ENCODE peak calls at places on chromosomes 7 and 10, in six cellular contexts. One of them, this sample, is unnamed.

GRCh38 chr7:149414745-149415390 is 46.0 kb downstream of the ZNF777 start:
- DNase-seq in tibial artery: peak
- DNase-seq in posterior cingulate gyrus: peak
- DNase-seq in EL: peak
- DNase-seq in lower lobe of right lung: no peak
- DNase-seq in effector memory CD4-positive, alpha-beta T cell: peak
- DNase-seq in this sample: peak

GRCh38 chr10:43419997-43420368 is 11.0 kb upstream of the HNRNPF start:
- DNase-seq in tibial artery: no peak
- DNase-seq in effector memory CD4-positive, alpha-beta T cell: no peak
- DNase-seq in posterior cingulate gyrus: no peak
- DNase-seq in lower lobe of right lung: no peak
- DNase-seq in EL: no peak
- DNase-seq in this sample: no peak

GRCh38 chr10:24849537-24850299 is 102.7 kb downstream of the PRTFDC1 start:
- DNase-seq in effector memory CD4-positive, alpha-beta T cell: no peak
- DNase-seq in EL: no peak
- DNase-seq in posterior cingulate gyrus: no peak
- DNase-seq in tibial artery: no peak
- DNase-seq in lower lobe of right lung: no peak
- DNase-seq in this sample: peak

GRCh38 chr10:62053860-62054259 is 152.4 kb downstream of the ARID5B start:
- DNase-seq in EL: no peak
- DNase-seq in effector memory CD4-positive, alpha-beta T cell: no peak
- DNase-seq in posterior cingulate gyrus: no peak
- DNase-seq in tibial artery: no peak
- DNase-seq in lower lobe of right lung: no peak
- DNase-seq in this sample: no peak

GRCh38 chr7:44769381-44770209 is 20.9 kb downstream of the ZMIZ2 start:
- DNase-seq in posterior cingulate gyrus: no peak
- DNase-seq in effector memory CD4-positive, alpha-beta T cell: no peak
- DNase-seq in lower lobe of right lung: no peak
- DNase-seq in tibial artery: no peak
- DNase-seq in EL: peak
- DNase-seq in this sample: peak

GRCh38 chr10:20457656-20458055 is 439.5 kb downstream of the NEBL start:
- DNase-seq in effector memory CD4-positive, alpha-beta T cell: no peak
- DNase-seq in EL: no peak
- DNase-seq in posterior cingulate gyrus: no peak
- DNase-seq in tibial artery: no peak
- DNase-seq in lower lobe of right lung: no peak
- DNase-seq in this sample: no peak

GRCh38 chr7:114160925-114161324 is 242.1 kb upstream of the PPP1R3A start:
- DNase-seq in tibial artery: no peak
- DNase-seq in effector memory CD4-positive, alpha-beta T cell: no peak
- DNase-seq in EL: no peak
- DNase-seq in lower lobe of right lung: no peak
- DNase-seq in posterior cingulate gyrus: no peak
- DNase-seq in this sample: no peak

GRCh38 chr10:121468726-121469125 is 129.5 kb downstream of the FGFR2 start:
- DNase-seq in lower lobe of right lung: no peak
- DNase-seq in effector memory CD4-positive, alpha-beta T cell: no peak
- DNase-seq in posterior cingulate gyrus: no peak
- DNase-seq in tibial artery: no peak
- DNase-seq in EL: no peak
- DNase-seq in this sample: no peak

GRCh38 chr7:116502201-116503096 is 2.9 kb downstream of the CAV2 start:
- DNase-seq in lower lobe of right lung: no peak
- DNase-seq in effector memory CD4-positive, alpha-beta T cell: no peak
- DNase-seq in tibial artery: no peak
- DNase-seq in EL: no peak
- DNase-seq in posterior cingulate gyrus: no peak
- DNase-seq in this sample: no peak

GRCh38 chr10:98332623-98333269 is 64.8 kb upstream of the LOXL4 start:
- DNase-seq in tibial artery: no peak
- DNase-seq in effector memory CD4-positive, alpha-beta T cell: no peak
- DNase-seq in posterior cingulate gyrus: no peak
- DNase-seq in lower lobe of right lung: no peak
- DNase-seq in EL: no peak
- DNase-seq in this sample: no peak

GRCh38 chr10:95467162-95467599 is 94.0 kb downstream of the SORBS1 start:
- DNase-seq in effector memory CD4-positive, alpha-beta T cell: no peak
- DNase-seq in posterior cingulate gyrus: no peak
- DNase-seq in lower lobe of right lung: peak
- DNase-seq in EL: peak
- DNase-seq in tibial artery: peak
- DNase-seq in this sample: no peak

GRCh38 chr7:73443543-73444255 is 10.1 kb downstream of the FZD9 start:
- DNase-seq in lower lobe of right lung: no peak
- DNase-seq in EL: no peak
- DNase-seq in tibial artery: no peak
- DNase-seq in posterior cingulate gyrus: no peak
- DNase-seq in effector memory CD4-positive, alpha-beta T cell: no peak
- DNase-seq in this sample: no peak

GRCh38 chr7:29552392-29552791 is 11.2 kb upstream of the PRR15 start:
- DNase-seq in EL: no peak
- DNase-seq in tibial artery: no peak
- DNase-seq in effector memory CD4-positive, alpha-beta T cell: no peak
- DNase-seq in posterior cingulate gyrus: no peak
- DNase-seq in lower lobe of right lung: no peak
- DNase-seq in this sample: no peak

GRCh38 chr7:28435732-28436378 is 23.5 kb downstream of the CREB5 start:
- DNase-seq in effector memory CD4-positive, alpha-beta T cell: no peak
- DNase-seq in EL: no peak
- DNase-seq in tibial artery: no peak
- DNase-seq in lower lobe of right lung: no peak
- DNase-seq in posterior cingulate gyrus: no peak
- DNase-seq in this sample: peak

GRCh38 chr10:48895198-48895720 is 44.4 kb downstream of the LRRC18 start:
- DNase-seq in EL: no peak
- DNase-seq in lower lobe of right lung: no peak
- DNase-seq in tibial artery: no peak
- DNase-seq in effector memory CD4-positive, alpha-beta T cell: no peak
- DNase-seq in posterior cingulate gyrus: no peak
- DNase-seq in this sample: no peak

GRCh38 chr7:80681272-80681885 is 42.9 kb downstream of the CD36 start:
- DNase-seq in EL: peak
- DNase-seq in effector memory CD4-positive, alpha-beta T cell: no peak
- DNase-seq in posterior cingulate gyrus: no peak
- DNase-seq in tibial artery: no peak
- DNase-seq in lower lobe of right lung: no peak
- DNase-seq in this sample: no peak

GRCh38 chr7:130965515-130965914 is 231.5 kb upstream of the KLF14 start:
- DNase-seq in posterior cingulate gyrus: no peak
- DNase-seq in effector memory CD4-positive, alpha-beta T cell: no peak
- DNase-seq in tibial artery: no peak
- DNase-seq in lower lobe of right lung: no peak
- DNase-seq in EL: no peak
- DNase-seq in this sample: no peak

GRCh38 chr10:47150581-47150980 is 149.4 kb upstream of the GDF10 start:
- DNase-seq in tibial artery: no peak
- DNase-seq in EL: no peak
- DNase-seq in effector memory CD4-positive, alpha-beta T cell: no peak
- DNase-seq in lower lobe of right lung: no peak
- DNase-seq in posterior cingulate gyrus: no peak
- DNase-seq in this sample: no peak

GRCh38 chr7:129746857-129747529 is 135.5 kb downstream of the NRF1 start:
- DNase-seq in effector memory CD4-positive, alpha-beta T cell: no peak
- DNase-seq in EL: no peak
- DNase-seq in tibial artery: no peak
- DNase-seq in lower lobe of right lung: no peak
- DNase-seq in posterior cingulate gyrus: no peak
- DNase-seq in this sample: no peak

GRCh38 chr10:5944389-5945202 is 32.7 kb downstream of the IL15RA start:
- DNase-seq in posterior cingulate gyrus: peak
- DNase-seq in lower lobe of right lung: peak
- DNase-seq in EL: peak
- DNase-seq in effector memory CD4-positive, alpha-beta T cell: no peak
- DNase-seq in tibial artery: peak
- DNase-seq in this sample: peak

GRCh38 chr10:100124097-100124496 is 42.4 kb upstream of the CPN1 start:
- DNase-seq in posterior cingulate gyrus: no peak
- DNase-seq in lower lobe of right lung: no peak
- DNase-seq in EL: no peak
- DNase-seq in effector memory CD4-positive, alpha-beta T cell: no peak
- DNase-seq in tibial artery: no peak
- DNase-seq in this sample: no peak

GRCh38 chr7:17304926-17305325 is 6.5 kb downstream of the AHR start:
- DNase-seq in EL: peak
- DNase-seq in posterior cingulate gyrus: no peak
- DNase-seq in tibial artery: no peak
- DNase-seq in lower lobe of right lung: no peak
- DNase-seq in effector memory CD4-positive, alpha-beta T cell: no peak
- DNase-seq in this sample: peak

GRCh38 chr10:83605783-83606182 is 533.5 kb upstream of the GHITM start:
- DNase-seq in EL: no peak
- DNase-seq in posterior cingulate gyrus: no peak
- DNase-seq in effector memory CD4-positive, alpha-beta T cell: no peak
- DNase-seq in tibial artery: no peak
- DNase-seq in lower lobe of right lung: no peak
- DNase-seq in this sample: no peak

GRCh38 chr7:4694653-4695335 is 12.7 kb downstream of the FOXK1 start:
- DNase-seq in effector memory CD4-positive, alpha-beta T cell: no peak
- DNase-seq in tibial artery: peak
- DNase-seq in lower lobe of right lung: no peak
- DNase-seq in posterior cingulate gyrus: no peak
- DNase-seq in EL: peak
- DNase-seq in this sample: peak

GRCh38 chr7:98802088-98802780 is 67.6 kb downstream of the TMEM130 start:
- DNase-seq in EL: peak
- DNase-seq in effector memory CD4-positive, alpha-beta T cell: no peak
- DNase-seq in tibial artery: peak
- DNase-seq in posterior cingulate gyrus: no peak
- DNase-seq in lower lobe of right lung: no peak
- DNase-seq in this sample: peak

GRCh38 chr7:108455524-108455832 is 758 bp downstream of the NRCAM start:
- DNase-seq in lower lobe of right lung: no peak
- DNase-seq in tibial artery: no peak
- DNase-seq in EL: no peak
- DNase-seq in effector memory CD4-positive, alpha-beta T cell: no peak
- DNase-seq in posterior cingulate gyrus: no peak
- DNase-seq in this sample: no peak

GRCh38 chr10:8829592-8829991 is 775.1 kb downstream of the GATA3 start:
- DNase-seq in effector memory CD4-positive, alpha-beta T cell: no peak
- DNase-seq in tibial artery: no peak
- DNase-seq in posterior cingulate gyrus: no peak
- DNase-seq in lower lobe of right lung: no peak
- DNase-seq in EL: no peak
- DNase-seq in this sample: peak

GRCh38 chr7:106425017-106425719 is 140.4 kb upstream of the NAMPT start:
- DNase-seq in EL: peak
- DNase-seq in posterior cingulate gyrus: no peak
- DNase-seq in effector memory CD4-positive, alpha-beta T cell: no peak
- DNase-seq in tibial artery: peak
- DNase-seq in lower lobe of right lung: peak
- DNase-seq in this sample: peak

GRCh38 chr10:68938117-68938516 is 17.9 kb upstream of the DDX21 start:
- DNase-seq in tibial artery: no peak
- DNase-seq in lower lobe of right lung: no peak
- DNase-seq in posterior cingulate gyrus: no peak
- DNase-seq in EL: no peak
- DNase-seq in effector memory CD4-positive, alpha-beta T cell: no peak
- DNase-seq in this sample: no peak

GRCh38 chr10:97069026-97069425 is 116.7 kb downstream of the SLIT1 start:
- DNase-seq in EL: no peak
- DNase-seq in tibial artery: no peak
- DNase-seq in effector memory CD4-positive, alpha-beta T cell: no peak
- DNase-seq in lower lobe of right lung: no peak
- DNase-seq in posterior cingulate gyrus: peak
- DNase-seq in this sample: no peak

GRCh38 chr10:29968556-29968955 is 90.8 kb downstream of the JCAD start:
- DNase-seq in EL: no peak
- DNase-seq in lower lobe of right lung: no peak
- DNase-seq in posterior cingulate gyrus: no peak
- DNase-seq in tibial artery: no peak
- DNase-seq in effector memory CD4-positive, alpha-beta T cell: no peak
- DNase-seq in this sample: no peak

GRCh38 chr7:2968176-2968575 is 75.5 kb downstream of the CARD11 start:
- DNase-seq in lower lobe of right lung: no peak
- DNase-seq in posterior cingulate gyrus: no peak
- DNase-seq in effector memory CD4-positive, alpha-beta T cell: no peak
- DNase-seq in EL: no peak
- DNase-seq in tibial artery: peak
- DNase-seq in this sample: no peak

GRCh38 chr10:78865518-78865835 is 203.3 kb upstream of the ZMIZ1 start:
- DNase-seq in effector memory CD4-positive, alpha-beta T cell: no peak
- DNase-seq in tibial artery: no peak
- DNase-seq in lower lobe of right lung: no peak
- DNase-seq in posterior cingulate gyrus: no peak
- DNase-seq in EL: no peak
- DNase-seq in this sample: peak

GRCh38 chr7:141073173-141073640 is 657 bp upstream of the TMEM178B start:
- DNase-seq in EL: peak
- DNase-seq in tibial artery: no peak
- DNase-seq in posterior cingulate gyrus: peak
- DNase-seq in lower lobe of right lung: no peak
- DNase-seq in effector memory CD4-positive, alpha-beta T cell: no peak
- DNase-seq in this sample: peak

GRCh38 chr10:123526356-123527079 is 139.6 kb upstream of the GPR26 start:
- DNase-seq in tibial artery: no peak
- DNase-seq in posterior cingulate gyrus: no peak
- DNase-seq in effector memory CD4-positive, alpha-beta T cell: no peak
- DNase-seq in EL: no peak
- DNase-seq in lower lobe of right lung: no peak
- DNase-seq in this sample: no peak

GRCh38 chr10:154348-154747 is 19.1 kb downstream of the ZMYND11 start:
- DNase-seq in effector memory CD4-positive, alpha-beta T cell: no peak
- DNase-seq in lower lobe of right lung: no peak
- DNase-seq in tibial artery: no peak
- DNase-seq in posterior cingulate gyrus: no peak
- DNase-seq in EL: peak
- DNase-seq in this sample: peak

This sample was measured in astrocyte.